ENCODE peak calls at places on chromosomes 6 and 20, in four cellular contexts. One of them, this sample, is unnamed.
A peak's percentile ranks its signal among the peaks of the same experiment; 100 is the strongest.

GRCh38 chr6:138692058-138692977 is 81.3 kb upstream of the CCDC28A start:
- DNase-seq in K562: peak; percentile 92
- DNase-seq in HL-60: no peak
- DNase-seq in GM12878: no peak
- DNase-seq in this sample: peak; percentile 84

GRCh38 chr6:90432937-90433336 is 136.3 kb upstream of the BACH2 start:
- DNase-seq in HL-60: no peak
- DNase-seq in K562: no peak
- DNase-seq in GM12878: no peak
- DNase-seq in this sample: no peak

GRCh38 chr6:33165581-33166258 is 26.5 kb downstream of the COL11A2 start:
- DNase-seq in HL-60: no peak
- DNase-seq in K562: no peak
- DNase-seq in GM12878: no peak
- DNase-seq in this sample: no peak

GRCh38 chr6:147941143-147941542 is 401.5 kb upstream of the SASH1 start:
- DNase-seq in HL-60: no peak
- DNase-seq in GM12878: no peak
- DNase-seq in K562: no peak
- DNase-seq in this sample: no peak

GRCh38 chr6:131894735-131895424 is 56.3 kb downstream of the CCN2 start:
- DNase-seq in HL-60: no peak
- DNase-seq in GM12878: no peak
- DNase-seq in K562: no peak
- DNase-seq in this sample: no peak

GRCh38 chr6:137486388-137486787 is 7.8 kb downstream of the OLIG3 start:
- DNase-seq in HL-60: no peak
- DNase-seq in GM12878: no peak
- DNase-seq in K562: no peak
- DNase-seq in this sample: no peak

GRCh38 chr6:161353208-161353613 is 79.3 kb upstream of the AGPAT4 start:
- DNase-seq in HL-60: no peak
- DNase-seq in GM12878: no peak
- DNase-seq in K562: peak; percentile 61
- DNase-seq in this sample: no peak

GRCh38 chr6:155782320-155782730 is 326.7 kb upstream of the NOX3 start:
- DNase-seq in HL-60: no peak
- DNase-seq in GM12878: no peak
- DNase-seq in K562: no peak
- DNase-seq in this sample: no peak

GRCh38 chr6:95551678-95552324 is 25.5 kb upstream of the MANEA start:
- DNase-seq in GM12878: no peak
- DNase-seq in HL-60: no peak
- DNase-seq in K562: no peak
- DNase-seq in this sample: no peak

GRCh38 chr20:23036371-23036770 is 1.3 kb downstream of the SSTR4 start:
- DNase-seq in HL-60: no peak
- DNase-seq in K562: no peak
- DNase-seq in GM12878: no peak
- DNase-seq in this sample: no peak

GRCh38 chr6:112429226-112429625 is 82.1 kb downstream of the RFPL4B start:
- DNase-seq in K562: no peak
- DNase-seq in HL-60: no peak
- DNase-seq in GM12878: no peak
- DNase-seq in this sample: no peak

GRCh38 chr20:60378620-60379019 is 420.4 kb downstream of the CDH26 start:
- DNase-seq in K562: no peak
- DNase-seq in GM12878: no peak
- DNase-seq in HL-60: no peak
- DNase-seq in this sample: no peak

GRCh38 chr20:18808712-18809111 is 4.9 kb upstream of the SCP2D1 start:
- DNase-seq in HL-60: no peak
- DNase-seq in K562: no peak
- DNase-seq in GM12878: no peak
- DNase-seq in this sample: no peak

GRCh38 chr6:33991610-33992009 is 154.3 kb downstream of the GRM4 start:
- DNase-seq in HL-60: no peak
- DNase-seq in K562: no peak
- DNase-seq in GM12878: no peak
- DNase-seq in this sample: no peak

GRCh38 chr6:13006578-13007300 is 290.2 kb downstream of the PHACTR1 start:
- DNase-seq in K562: peak; percentile 32
- DNase-seq in HL-60: no peak
- DNase-seq in GM12878: no peak
- DNase-seq in this sample: no peak

GRCh38 chr6:14917511-14917910 is 328.4 kb upstream of the JARID2 start:
- DNase-seq in HL-60: no peak
- DNase-seq in K562: no peak
- DNase-seq in GM12878: no peak
- DNase-seq in this sample: no peak

GRCh38 chr6:4553387-4553786 is 222.8 kb upstream of the CDYL start:
- DNase-seq in K562: no peak
- DNase-seq in HL-60: no peak
- DNase-seq in GM12878: no peak
- DNase-seq in this sample: no peak

GRCh38 chr6:20367716-20368485 is 33.8 kb upstream of the E2F3 start:
- DNase-seq in K562: no peak
- DNase-seq in GM12878: no peak
- DNase-seq in HL-60: no peak
- DNase-seq in this sample: no peak

GRCh38 chr20:48384147-48384818 is 443.5 kb downstream of the PREX1 start:
- DNase-seq in GM12878: no peak
- DNase-seq in HL-60: no peak
- DNase-seq in K562: peak; percentile 90
- DNase-seq in this sample: no peak

GRCh38 chr6:142985286-142985685 is 40.3 kb upstream of the HIVEP2 start:
- DNase-seq in K562: no peak
- DNase-seq in HL-60: no peak
- DNase-seq in GM12878: no peak
- DNase-seq in this sample: no peak

GRCh38 chr6:82144852-82145332 is 102.7 kb downstream of the IBTK start:
- DNase-seq in HL-60: no peak
- DNase-seq in K562: no peak
- DNase-seq in GM12878: no peak
- DNase-seq in this sample: no peak

GRCh38 chr6:22657341-22657985 is 88.1 kb downstream of the HDGFL1 start:
- DNase-seq in K562: no peak
- DNase-seq in HL-60: no peak
- DNase-seq in GM12878: peak; percentile 17
- DNase-seq in this sample: no peak

GRCh38 chr6:106475280-106475679 is 114.8 kb downstream of the CRYBG1 start:
- DNase-seq in GM12878: no peak
- DNase-seq in HL-60: no peak
- DNase-seq in K562: no peak
- DNase-seq in this sample: no peak

GRCh38 chr6:61953881-61954280 is 332.1 kb downstream of the KHDRBS2 start:
- DNase-seq in K562: no peak
- DNase-seq in HL-60: no peak
- DNase-seq in GM12878: no peak
- DNase-seq in this sample: no peak
- TF ChIP-seq SPI1 in K562: no peak
- TF ChIP-seq SPI1 in HL-60: no peak
- TF ChIP-seq SPI1 in GM12878: no peak
- TF ChIP-seq SPI1 in this sample: no peak

DNA sequence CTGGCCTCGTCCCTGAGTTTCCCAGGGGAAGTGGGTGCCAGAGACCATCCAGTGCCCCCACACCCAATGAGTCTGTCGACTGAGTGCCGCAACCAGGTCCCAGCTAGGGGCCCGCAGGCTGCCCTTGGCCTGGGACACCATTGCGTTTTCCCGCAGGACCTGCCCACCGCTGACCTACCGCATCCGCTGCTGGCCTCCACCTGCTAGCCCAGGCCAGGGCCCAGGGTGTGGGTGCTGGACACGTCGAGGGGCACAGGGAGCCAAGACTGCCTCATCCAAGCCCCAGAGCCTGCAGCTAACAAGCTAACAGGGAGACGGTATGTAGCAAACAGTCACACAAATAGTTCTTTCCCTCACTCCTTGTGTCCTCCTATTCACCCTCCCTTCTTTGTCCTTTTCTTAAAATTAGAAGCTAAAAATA is 97.7 kb downstream of the TMEM242 start:
- DNase-seq in GM12878: no peak
- DNase-seq in HL-60: no peak
- DNase-seq in K562: no peak
- DNase-seq in this sample: no peak
- TF ChIP-seq POLR2AphosphoS5 in GM12878: no peak
- TF ChIP-seq POLR2AphosphoS5 in HL-60: no peak
- TF ChIP-seq POLR2AphosphoS5 in K562: no peak
- TF ChIP-seq POLR2AphosphoS5 in this sample: no peak

GRCh38 chr6:83609248-83609647 is 96.9 kb downstream of the PRSS35 start:
- DNase-seq in HL-60: no peak
- DNase-seq in K562: no peak
- DNase-seq in GM12878: no peak
- DNase-seq in this sample: no peak
- TF ChIP-seq SPI1 in HL-60: no peak
- TF ChIP-seq SPI1 in K562: no peak
- TF ChIP-seq SPI1 in GM12878: no peak
- TF ChIP-seq SPI1 in this sample: no peak

GRCh38 chr6:158037771-158038170 is 56.1 kb downstream of the SYNJ2 start:
- DNase-seq in HL-60: no peak
- DNase-seq in K562: no peak
- DNase-seq in GM12878: no peak
- DNase-seq in this sample: no peak
- TF ChIP-seq POLR2AphosphoS5 in HL-60: no peak
- TF ChIP-seq POLR2AphosphoS5 in K562: no peak
- TF ChIP-seq POLR2AphosphoS5 in GM12878: no peak
- TF ChIP-seq POLR2AphosphoS5 in this sample: no peak

GRCh38 chr20:58340853-58341252 is 31.3 kb downstream of the RAB22A start:
- DNase-seq in GM12878: no peak
- DNase-seq in K562: no peak
- DNase-seq in HL-60: no peak
- DNase-seq in this sample: no peak
- TF ChIP-seq SPI1 in GM12878: no peak
- TF ChIP-seq SPI1 in K562: no peak
- TF ChIP-seq SPI1 in HL-60: no peak
- TF ChIP-seq SPI1 in this sample: no peak

GRCh38 chr20:53875452-53875851 is 194.9 kb downstream of the BCAS1 start:
- DNase-seq in HL-60: peak; percentile 93
- DNase-seq in K562: no peak
- DNase-seq in GM12878: no peak
- DNase-seq in this sample: no peak
- TF ChIP-seq POLR2AphosphoS5 in HL-60: peak; percentile 94
- TF ChIP-seq POLR2AphosphoS5 in K562: no peak
- TF ChIP-seq POLR2AphosphoS5 in GM12878: no peak
- TF ChIP-seq POLR2AphosphoS5 in this sample: no peak

DNA sequence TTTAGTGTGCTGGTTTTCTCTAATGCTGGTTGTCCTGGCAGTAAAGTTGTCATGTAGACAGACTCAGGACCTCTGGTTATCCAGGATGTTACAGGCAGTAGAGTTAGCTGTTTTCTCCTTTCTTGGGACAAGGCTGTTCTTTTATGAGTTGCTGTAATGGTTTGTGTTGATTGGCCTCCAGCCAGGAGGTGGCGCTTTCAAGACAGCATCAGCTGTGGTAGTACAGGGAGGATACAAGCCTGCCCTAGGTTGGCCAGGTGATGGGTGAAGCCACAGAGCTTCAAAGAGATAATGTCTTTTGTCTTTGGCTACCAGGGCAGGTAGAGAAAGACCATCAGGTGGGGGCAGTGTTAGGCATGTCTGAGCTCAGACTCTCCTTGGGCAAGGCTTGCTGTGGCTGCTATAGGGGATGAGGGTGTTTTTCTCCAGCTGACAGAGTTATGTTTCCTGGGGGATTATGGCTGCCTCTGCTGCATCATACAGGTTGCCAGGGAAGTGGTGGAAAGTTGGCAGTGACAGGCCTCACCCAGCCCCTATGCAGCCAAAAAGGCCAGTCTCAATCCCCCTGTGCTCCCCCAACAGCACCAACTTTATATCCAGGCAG is 127.2 kb upstream of the TAB2 start:
- DNase-seq in GM12878: no peak
- DNase-seq in HL-60: no peak
- DNase-seq in K562: no peak
- DNase-seq in this sample: no peak
- TF ChIP-seq SPI1 in GM12878: no peak
- TF ChIP-seq SPI1 in HL-60: no peak
- TF ChIP-seq SPI1 in K562: no peak
- TF ChIP-seq SPI1 in this sample: no peak

GRCh38 chr20:24718696-24719095 is 230.4 kb upstream of the CST7 start:
- DNase-seq in GM12878: no peak
- DNase-seq in K562: no peak
- DNase-seq in HL-60: no peak
- DNase-seq in this sample: no peak
- TF ChIP-seq POLR2AphosphoS5 in GM12878: no peak
- TF ChIP-seq POLR2AphosphoS5 in K562: no peak
- TF ChIP-seq POLR2AphosphoS5 in HL-60: no peak
- TF ChIP-seq POLR2AphosphoS5 in this sample: no peak

GRCh38 chr20:11772226-11772730 is 145.4 kb upstream of the BTBD3 start:
- DNase-seq in GM12878: no peak
- DNase-seq in HL-60: no peak
- DNase-seq in K562: no peak
- DNase-seq in this sample: no peak

GRCh38 chr20:11766961-11767360 is 150.7 kb upstream of the BTBD3 start:
- DNase-seq in GM12878: no peak
- DNase-seq in HL-60: no peak
- DNase-seq in K562: no peak
- DNase-seq in this sample: no peak

DNA sequence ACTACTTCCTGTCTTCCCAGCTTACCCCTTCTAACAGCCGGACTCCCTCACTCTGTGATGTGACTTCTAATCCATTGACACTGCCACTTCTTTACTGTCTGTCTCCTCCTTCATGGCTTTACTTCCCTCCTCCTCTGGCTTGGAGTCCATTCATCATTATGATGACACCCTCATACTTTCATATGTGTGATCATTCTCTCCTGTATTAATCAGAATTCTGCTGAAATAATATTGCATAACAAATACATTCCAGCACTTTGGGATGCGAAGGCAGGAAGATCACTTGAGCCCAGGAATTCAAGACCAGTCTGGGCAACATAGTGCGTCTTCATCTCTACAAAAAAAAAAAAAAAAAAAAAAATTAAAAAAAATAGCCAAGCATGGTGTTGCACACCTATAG is 147.9 kb upstream of the BTBD3 start:
- DNase-seq in K562: no peak
- DNase-seq in GM12878: no peak
- DNase-seq in HL-60: no peak
- DNase-seq in this sample: no peak
- TF ChIP-seq SPI1 in K562: no peak
- TF ChIP-seq SPI1 in GM12878: no peak
- TF ChIP-seq SPI1 in HL-60: no peak
- TF ChIP-seq SPI1 in this sample: no peak